ENCODE peak calls at places on chromosomes 16 and 17, in seven cellular contexts. U, N, X, O, M, G and A are unnamed samples.

GRCh38 chr16:18803569-18804462 is 2.5 kb upstream of the ARL6IP1 start:
- DNase-seq in U (peak), N (no peak), X (no peak), O (no peak), M (no peak), G (no peak), A (peak)

GRCh38 chr17:43908111-43908721 is 880 bp upstream of the MPP2 start:
- DNase-seq in U (peak), N (no peak), X (peak), O (peak), M (no peak), G (peak), A (peak)

GRCh38 chr16:84117482-84117843 is 721 bp upstream of the MBTPS1 start:
- DNase-seq in U (no peak), N (no peak), X (no peak), O (no peak), M (no peak), G (no peak), A (peak)

GRCh38 chr17:80421381-80422090 is 6.6 kb downstream of the ENDOV start:
- DNase-seq in U (no peak), N (no peak), X (no peak), O (no peak), M (peak), G (no peak), A (no peak)

GRCh38 chr17:28717578-28718316 is at the start of gene RAB34:
- DNase-seq in U (no peak), N (no peak), X (peak), O (peak), M (no peak), G (peak), A (no peak)

GRCh38 chr17:66437466-66438026 is 135.1 kb downstream of the PRKCA start:
- DNase-seq in U (no peak), N (no peak), X (no peak), O (no peak), M (no peak), G (no peak), A (no peak)

GRCh38 chr17:68707032-68707431 is 105.9 kb upstream of the FAM20A start:
- DNase-seq in U (no peak), N (no peak), X (no peak), O (no peak), M (no peak), G (no peak), A (no peak)

GRCh38 chr16:23742761-23743160 is 12.1 kb upstream of the CHP2 start:
- DNase-seq in U (no peak), N (no peak), X (no peak), O (no peak), M (no peak), G (no peak), A (no peak)

GRCh38 chr17:79530361-79531105 is 80.3 kb downstream of the RBFOX3 start:
- DNase-seq in U (no peak), N (no peak), X (no peak), O (no peak), M (no peak), G (no peak), A (no peak)

GRCh38 chr17:7816926-7817642 is 16.9 kb upstream of the KDM6B start:
- DNase-seq in U (no peak), N (no peak), X (no peak), O (no peak), M (no peak), G (no peak), A (no peak)

GRCh38 chr17:46942441-46943217 is 19.7 kb downstream of the GOSR2 start:
- DNase-seq in U (peak), N (peak), X (peak), O (peak), M (peak), G (peak), A (peak)

GRCh38 chr17:75894049-75894742 is 2.6 kb downstream of the TRIM65 start:
- DNase-seq in U (no peak), N (no peak), X (no peak), O (no peak), M (no peak), G (no peak), A (no peak)
- TF ChIP-seq POLR2A in U (no peak), N (no peak), X (no peak), O (no peak), M (no peak), G (no peak), A (no peak)

GRCh38 chr17:62675701-62676100 is 48.2 kb downstream of the MRC2 start:
- DNase-seq in U (no peak), N (no peak), X (no peak), O (no peak), M (no peak), G (no peak), A (no peak)

GRCh38 chr17:62674363-62674739 is 46.9 kb downstream of the MRC2 start:
- DNase-seq in U (no peak), N (no peak), X (no peak), O (no peak), M (no peak), G (no peak), A (no peak)

GRCh38 chr17:62673614-62674362 is 46.3 kb downstream of the MRC2 start:
- DNase-seq in U (no peak), N (no peak), X (no peak), O (no peak), M (no peak), G (no peak), A (no peak)

GRCh38 chr17:62675260-62675659 is 47.8 kb downstream of the MRC2 start:
- DNase-seq in U (no peak), N (no peak), X (no peak), O (no peak), M (no peak), G (peak), A (no peak)

GRCh38 chr17:62674841-62675240 is 47.4 kb downstream of the MRC2 start:
- DNase-seq in U (no peak), N (no peak), X (no peak), O (no peak), M (no peak), G (no peak), A (no peak)
- TF ChIP-seq POLR2A in U (no peak), N (no peak), X (no peak), O (no peak), M (no peak), G (no peak), A (no peak)

GRCh38 chr16:89721644-89722391 is 481 bp downstream of the ZNF276 start:
- DNase-seq in U (peak), N (no peak), X (peak), O (peak), M (no peak), G (peak), A (peak)
- TF ChIP-seq POLR2A in U (no peak), N (peak), X (no peak), O (no peak), M (peak), G (peak), A (no peak)

GRCh38 chr17:27353469-27354050 is 59.6 kb downstream of the WSB1 start:
- DNase-seq in U (peak), N (peak), X (peak), O (peak), M (peak), G (peak), A (peak)
- TF ChIP-seq POLR2A in U (peak), N (peak), X (no peak), O (no peak), M (peak), G (peak), A (peak)

DNA sequence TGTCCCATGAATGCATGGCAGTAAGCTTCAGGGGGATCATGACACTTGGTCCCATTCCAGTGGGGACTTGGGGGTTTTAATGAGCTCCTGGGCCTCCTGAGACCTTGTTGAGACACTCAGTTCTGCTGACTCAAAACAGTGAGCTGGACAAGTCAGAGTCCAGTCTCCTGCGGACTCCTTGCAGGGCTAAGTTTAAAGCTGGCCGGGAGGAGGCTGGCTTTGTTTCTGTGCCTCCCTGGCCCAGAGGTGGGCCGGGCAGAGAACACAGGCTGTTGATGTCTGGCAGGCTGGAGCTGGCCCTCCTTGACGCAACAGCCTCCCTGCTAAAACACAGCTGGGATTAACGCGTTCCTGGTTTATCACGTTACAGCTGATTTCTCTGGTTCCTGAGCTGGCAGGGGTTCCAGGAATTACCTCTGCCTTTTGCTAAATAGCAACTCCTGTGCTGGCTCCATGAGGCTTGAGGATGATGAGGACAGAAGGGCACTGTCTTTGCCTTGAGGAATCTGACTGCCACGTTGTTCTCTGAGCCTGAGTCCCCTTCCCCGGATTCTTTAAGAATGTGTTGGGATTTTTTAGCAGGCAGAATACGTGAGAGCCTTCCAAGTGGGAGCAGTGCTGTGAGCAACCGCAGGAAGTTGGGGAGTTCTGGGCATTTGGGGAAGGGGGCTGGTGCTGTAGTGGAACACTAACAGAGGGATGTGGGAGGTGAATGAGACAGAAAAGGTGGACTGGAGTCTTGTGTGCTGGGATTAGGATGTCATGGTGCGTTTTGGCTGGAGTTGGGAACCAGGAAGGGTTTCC is 2.0 kb downstream of the GPT2 start:
- DNase-seq in U (peak), N (peak), X (peak), O (peak), M (no peak), G (no peak), A (no peak)
- TF ChIP-seq POLR2A in U (no peak), N (peak), X (no peak), O (no peak), M (no peak), G (no peak), A (no peak)

GRCh38 chr17:82440377-82440981 is 10.1 kb downstream of the CYBC1 start:
- DNase-seq in U (peak), N (no peak), X (no peak), O (peak), M (no peak), G (no peak), A (no peak)
- TF ChIP-seq POLR2A in U (no peak), N (no peak), X (no peak), O (no peak), M (no peak), G (no peak), A (no peak)

GRCh38 chr17:59853168-59853918 is 39.4 kb downstream of the TUBD1 start:
- DNase-seq in U (peak), N (peak), X (no peak), O (peak), M (no peak), G (no peak), A (peak)
- TF ChIP-seq POLR2A in U (no peak), N (no peak), X (no peak), O (no peak), M (no peak), G (no peak), A (no peak)

GRCh38 chr17:48606892-48607241 is 2.1 kb upstream of the HOXB6 start:
- DNase-seq in U (no peak), N (no peak), X (no peak), O (no peak), M (no peak), G (no peak), A (no peak)

GRCh38 chr17:48605991-48606891 is 1.5 kb upstream of the HOXB6 start:
- DNase-seq in U (no peak), N (no peak), X (no peak), O (no peak), M (no peak), G (no peak), A (no peak)

GRCh38 chr17:48605409-48605864 is 651 bp upstream of the HOXB6 start:
- DNase-seq in U (no peak), N (no peak), X (no peak), O (no peak), M (no peak), G (no peak), A (no peak)

GRCh38 chr17:48603959-48604769 is 622 bp downstream of the HOXB6 start:
- DNase-seq in U (no peak), N (no peak), X (no peak), O (no peak), M (no peak), G (peak), A (no peak)

GRCh38 chr17:48604770-48605329 is at the start of gene HOXB6:
- DNase-seq in U (no peak), N (no peak), X (no peak), O (no peak), M (no peak), G (peak), A (no peak)
- TF ChIP-seq POLR2A in U (no peak), N (no peak), X (no peak), O (no peak), M (no peak), G (peak), A (no peak)